ENCODE peak calls at places on chromosomes 6 and 20, in four cellular contexts. C is K562, Z is GM12878, I is HepG2. T is an unnamed sample.

GRCh38 chr20:53750827-53751393 is 157.3 kb upstream of the ZNF217 start:
- DNase-seq in C (peak), Z (peak), I (no peak), T (no peak)

GRCh38 chr20:8757146-8757545 is 311.7 kb upstream of the PLCB4 start:
- DNase-seq in C (no peak), Z (no peak), I (no peak), T (no peak)

GRCh38 chr20:37090357-37090871 is 5.4 kb downstream of the RBL1 start:
- DNase-seq in C (no peak), Z (no peak), I (no peak), T (no peak)

GRCh38 chr6:162580619-162581018 is 146.9 kb downstream of the PRKN start:
- DNase-seq in C (no peak), Z (no peak), I (peak), T (no peak)

GRCh38 chr20:32966881-32967781 is 37.1 kb downstream of the SUN5 start:
- DNase-seq in C (no peak), Z (peak), I (no peak), T (no peak)

GRCh38 chr6:2764610-2765165 is 505 bp upstream of the WRNIP1 start:
- DNase-seq in C (peak), Z (no peak), I (peak), T (no peak)

GRCh38 chr20:4234128-4234527 is 218.8 kb upstream of the RNF24 start:
- DNase-seq in C (no peak), Z (no peak), I (no peak), T (no peak)

GRCh38 chr6:6474170-6474920 is 114.2 kb upstream of the LY86 start:
- DNase-seq in C (no peak), Z (no peak), I (no peak), T (peak)

GRCh38 chr6:29524044-29524443 is 35.5 kb downstream of the UBD start:
- DNase-seq in C (no peak), Z (no peak), I (no peak), T (no peak)

GRCh38 chr6:15962449-15962764 is 166.5 kb upstream of the MYLIP start:
- DNase-seq in C (no peak), Z (no peak), I (no peak), T (no peak)

GRCh38 chr6:14673201-14673600 is 555.6 kb downstream of the CD83 start:
- DNase-seq in C (no peak), Z (no peak), I (no peak), T (no peak)

GRCh38 chr6:84362180-84362821 is 134.9 kb upstream of the CEP162 start:
- DNase-seq in C (no peak), Z (no peak), I (no peak), T (no peak)

GRCh38 chr6:143562143-143562542 is 50.6 kb upstream of the FUCA2 start:
- DNase-seq in C (no peak), Z (no peak), I (no peak), T (no peak)

GRCh38 chr20:8932192-8933150 is 136.4 kb upstream of the PLCB4 start:
- DNase-seq in C (no peak), Z (no peak), I (no peak), T (no peak)

GRCh38 chr6:16163535-16164300 is 34.8 kb downstream of the MYLIP start:
- DNase-seq in C (peak), Z (no peak), I (no peak), T (no peak)

GRCh38 chr20:44803383-44803941 is 6.9 kb downstream of the RIMS4 start:
- DNase-seq in C (no peak), Z (no peak), I (no peak), T (no peak)

GRCh38 chr6:128316258-128316952 is 204.0 kb downstream of the PTPRK start:
- DNase-seq in C (no peak), Z (no peak), I (no peak), T (no peak)

GRCh38 chr6:35218021-35218420 is 4.3 kb downstream of the SCUBE3 start:
- DNase-seq in C (no peak), Z (no peak), I (no peak), T (no peak)

GRCh38 chr6:25583099-25583498 is 68.9 kb upstream of the SCGN start:
- DNase-seq in C (peak), Z (no peak), I (no peak), T (no peak)

GRCh38 chr20:46640044-46640443 is 11.2 kb downstream of the SLC13A3 start:
- DNase-seq in C (no peak), Z (no peak), I (no peak), T (no peak)

GRCh38 chr6:33632603-33633039 is 11.5 kb downstream of the ITPR3 start:
- DNase-seq in C (peak), Z (no peak), I (peak), T (peak)

GRCh38 chr6:7644394-7644793 is 54.4 kb downstream of the SNRNP48 start:
- DNase-seq in C (no peak), Z (no peak), I (no peak), T (no peak)

GRCh38 chr6:7649037-7649810 is 59.2 kb downstream of the SNRNP48 start:
- DNase-seq in C (no peak), Z (peak), I (no peak), T (no peak)

GRCh38 chr6:7650876-7651275 is 60.9 kb downstream of the SNRNP48 start:
- DNase-seq in C (no peak), Z (no peak), I (no peak), T (no peak)

GRCh38 chr6:7646394-7646793 is 56.4 kb downstream of the SNRNP48 start:
- DNase-seq in C (no peak), Z (no peak), I (no peak), T (no peak)

DNA sequence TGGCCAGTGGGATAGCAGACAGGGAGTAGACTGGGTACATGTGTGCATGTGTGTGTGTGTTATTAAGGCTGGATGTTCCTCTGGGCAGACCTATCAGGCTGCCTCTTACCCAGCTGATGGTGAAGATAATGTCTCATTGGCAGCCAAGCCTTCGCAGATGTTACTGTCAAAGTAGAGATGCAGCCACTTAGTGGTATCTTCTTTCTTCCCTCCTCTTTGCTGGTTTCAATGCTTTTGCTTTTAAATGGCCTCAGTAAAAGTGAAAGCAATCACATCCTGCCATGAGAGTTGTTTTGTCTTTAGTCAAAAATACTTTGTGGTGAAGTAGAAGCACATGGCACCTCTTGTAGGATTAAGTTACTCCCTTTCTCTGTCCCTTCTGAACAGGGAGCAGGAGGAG is 57.5 kb downstream of the SNRNP48 start:
- DNase-seq in C (no peak), Z (peak), I (no peak), T (no peak)
- TF ChIP-seq BHLHE40 in C (no peak), Z (no peak), I (no peak), T (no peak)

GRCh38 chr6:167746377-167747151 is 80.1 kb upstream of the AFDN start:
- DNase-seq in C (no peak), Z (no peak), I (no peak), T (no peak)

GRCh38 chr6:167742719-167743303 is 83.9 kb upstream of the AFDN start:
- DNase-seq in C (no peak), Z (no peak), I (peak), T (no peak)

GRCh38 chr6:167747152-167747427 is 79.6 kb upstream of the AFDN start:
- DNase-seq in C (no peak), Z (no peak), I (no peak), T (no peak)

GRCh38 chr6:167745660-167746376 is 80.9 kb upstream of the AFDN start:
- DNase-seq in C (no peak), Z (no peak), I (no peak), T (no peak)

DNA sequence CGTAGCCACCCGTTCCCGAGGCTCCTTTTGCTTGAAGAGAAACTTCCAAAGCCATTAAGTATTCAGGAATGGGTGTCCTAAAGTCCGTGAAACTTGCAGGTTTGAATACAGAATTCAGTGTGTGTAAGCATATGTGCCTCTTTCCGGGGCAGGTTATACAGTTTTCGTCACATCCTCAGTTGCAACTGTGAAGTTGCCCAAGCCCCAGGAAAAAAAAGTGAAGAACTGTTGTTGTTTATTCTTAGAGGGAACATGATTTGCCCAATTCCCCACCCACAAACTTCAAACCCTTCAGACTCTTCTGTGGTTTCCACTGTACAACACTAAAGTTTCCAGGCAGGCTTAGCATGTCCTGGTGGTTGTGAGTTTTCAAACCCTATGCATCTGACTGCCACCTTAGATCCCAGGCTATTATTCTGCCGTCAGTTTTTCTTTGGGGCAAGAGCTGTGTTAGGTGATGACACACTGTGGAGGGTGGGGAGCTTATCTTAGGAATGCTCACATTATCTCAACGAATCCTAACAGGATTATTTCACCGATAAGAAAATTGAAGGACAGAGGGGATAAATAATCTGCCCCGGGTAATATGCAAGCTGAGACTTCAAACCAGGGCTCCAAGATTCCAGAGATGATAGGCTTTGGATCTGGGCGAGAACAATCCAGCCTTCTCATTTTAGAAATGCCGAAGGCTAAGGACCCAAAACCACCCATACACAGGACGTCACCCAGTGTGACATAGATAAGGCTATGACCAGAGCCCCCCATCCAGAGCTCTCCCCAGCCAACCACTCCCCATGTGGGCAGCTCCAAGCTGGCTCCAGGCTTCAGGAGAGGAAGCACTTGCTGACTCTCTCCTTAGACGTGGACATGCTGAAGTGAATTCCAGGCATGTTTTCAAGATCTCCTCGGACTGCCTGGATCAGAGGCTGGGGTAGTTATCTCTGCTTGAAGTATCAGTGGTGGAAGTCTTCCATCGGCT is 81.7 kb upstream of the AFDN start:
- DNase-seq in C (no peak), Z (no peak), I (no peak), T (no peak)
- TF ChIP-seq TARDBP in C (no peak), Z (no peak), I (no peak), T (no peak)

GRCh38 chr6:111824608-111825337 is 48.5 kb downstream of the FYN start:
- DNase-seq in C (no peak), Z (no peak), I (no peak), T (no peak)

GRCh38 chr6:111823012-111823411 is 50.2 kb downstream of the FYN start:
- DNase-seq in C (no peak), Z (no peak), I (no peak), T (no peak)

GRCh38 chr6:111825439-111825838 is 47.8 kb downstream of the FYN start:
- DNase-seq in C (no peak), Z (no peak), I (no peak), T (no peak)

GRCh38 chr6:111819458-111819857 is 53.8 kb downstream of the FYN start:
- DNase-seq in C (no peak), Z (no peak), I (no peak), T (no peak)

GRCh38 chr6:111823831-111824607 is 49.2 kb downstream of the FYN start:
- DNase-seq in C (no peak), Z (no peak), I (peak), T (no peak)
- TF ChIP-seq SP1 in C (no peak), Z (no peak), I (no peak), T (no peak)

GRCh38 chr6:75568965-75569364 is 32.7 kb upstream of the SENP6 start:
- DNase-seq in C (no peak), Z (no peak), I (no peak), T (no peak)

GRCh38 chr6:75557068-75557467 is 44.6 kb upstream of the SENP6 start:
- DNase-seq in C (no peak), Z (no peak), I (no peak), T (no peak)

GRCh38 chr6:75568100-75568499 is 33.6 kb upstream of the SENP6 start:
- DNase-seq in C (no peak), Z (no peak), I (no peak), T (no peak)

GRCh38 chr6:75566137-75566767 is 35.4 kb upstream of the SENP6 start:
- DNase-seq in C (no peak), Z (no peak), I (no peak), T (no peak)

GRCh38 chr6:75563032-75563431 is 38.6 kb upstream of the SENP6 start:
- DNase-seq in C (peak), Z (no peak), I (peak), T (peak)
- TF ChIP-seq BHLHE40 in C (no peak), Z (no peak), I (no peak), T (no peak)